ENCODE peak calls at places on chromosomes 16 and 17, in nine cellular contexts. P is uterus; M is CD8-positive, alpha-beta T cell; H is fibroblast of lung; F is Panc1; K is H9; S is gastrocnemius medialis; J is mammary epithelial cell; O is heart right ventricle. Z is an unnamed sample.
A peak's percentile ranks its signal among the peaks of the same experiment; 100 is the strongest.

GRCh38 chr17:68446626-68447041 is 10.7 kb downstream of the WIPI1 start:
- DNase-seq in K (no peak), O (no peak), M (no peak), F (no peak), S (no peak), P (no peak), J (no peak), H (no peak), Z (no peak)

GRCh38 chr17:32798938-32799337 is 78.0 kb downstream of the MYO1D start:
- DNase-seq in K (no peak), O (no peak), J (no peak), P (no peak), F (no peak), S (no peak), H (no peak), M (no peak), Z (no peak)

GRCh38 chr16:56422896-56423441 is 2.4 kb downstream of the AMFR start:
- DNase-seq in S (no peak), J (no peak), O (no peak), F (no peak), P (no peak), H (no peak), M (no peak), K (no peak), Z (no peak)

GRCh38 chr17:6052926-6053325 is 17.3 kb upstream of the WSCD1 start:
- DNase-seq in M (no peak), S (no peak), P (no peak), H (no peak), F (no peak), J (peak; percentile 69), K (no peak), O (no peak), Z (no peak)

GRCh38 chr17:36682804-36683203 is 81.4 kb downstream of the MRM1 start:
- DNase-seq in K (no peak), O (no peak), F (no peak), H (no peak), P (no peak), S (no peak), J (no peak), M (no peak), Z (no peak)

GRCh38 chr17:44769647-44770084 is 10.9 kb downstream of the ADAM11 start:
- DNase-seq in O (no peak), S (no peak), J (no peak), P (no peak), H (no peak), F (no peak), K (no peak), M (peak; percentile 16), Z (no peak)

GRCh38 chr17:63350364-63350763 is 95.7 kb downstream of the CYB561 start:
- DNase-seq in F (no peak), H (no peak), O (no peak), K (no peak), S (no peak), M (no peak), P (no peak), J (no peak), Z (no peak)

GRCh38 chr17:68310141-68310540 is 18.8 kb downstream of the ARSG start:
- DNase-seq in S (no peak), P (no peak), J (no peak), O (no peak), M (peak; percentile 48), H (peak; percentile 19), K (no peak), F (no peak), Z (no peak)

GRCh38 chr16:49557070-49557446 is 183.5 kb downstream of the C16orf78 start:
- DNase-seq in K (peak; percentile 74), F (no peak), H (no peak), J (no peak), O (no peak), S (no peak), P (no peak), M (no peak), Z (no peak)

GRCh38 chr17:21214015-21214776 is at the start of gene TMEM11:
- DNase-seq in J (peak; percentile 95), M (peak; percentile 94), F (peak; percentile 38), P (peak; percentile 93), H (peak; percentile 96), O (peak; percentile 95), K (peak; percentile 98), S (peak; percentile 95), Z (peak; percentile 89)

GRCh38 chr17:73633736-73634135 is 10.5 kb downstream of the SDK2 start:
- DNase-seq in F (no peak), K (no peak), H (no peak), M (no peak), J (no peak), O (no peak), P (no peak), S (no peak), Z (no peak)

GRCh38 chr16:730666-731509 is 4.0 kb downstream of the HAGHL start:
- DNase-seq in K (no peak), M (peak; percentile 12), J (no peak), S (no peak), H (no peak), F (no peak), P (no peak), O (no peak), Z (no peak)

GRCh38 chr16:30049871-30050270 is 15.7 kb upstream of the ALDOA start:
- DNase-seq in K (no peak), P (no peak), M (no peak), H (no peak), J (no peak), S (no peak), O (no peak), F (no peak), Z (no peak)

GRCh38 chr17:62684179-62684578 is 56.7 kb downstream of the MRC2 start:
- DNase-seq in P (no peak), M (no peak), H (no peak), K (no peak), F (no peak), S (no peak), J (no peak), O (no peak), Z (no peak)

GRCh38 chr17:33603794-33604193 is 310.7 kb upstream of the ASIC2 start:
- DNase-seq in H (no peak), O (no peak), P (no peak), F (no peak), J (no peak), S (no peak), M (no peak), K (no peak), Z (no peak)

GRCh38 chr17:27294689-27295630 is 1.0 kb downstream of the WSB1 start:
- DNase-seq in J (peak; percentile 83), O (peak; percentile 83), K (peak; percentile 48), S (peak; percentile 64), P (peak; percentile 81), H (peak; percentile 87), M (peak; percentile 57), F (peak; percentile 41), Z (peak; percentile 46)

GRCh38 chr16:12805091-12805490 is 1.4 kb upstream of the CPPED1 start:
- DNase-seq in J (no peak), O (no peak), F (no peak), P (no peak), K (no peak), H (no peak), S (no peak), M (no peak), Z (no peak)

GRCh38 chr16:14489460-14489859 is 140.6 kb downstream of the PARN start:
- DNase-seq in K (peak; percentile 51), P (no peak), M (no peak), O (no peak), J (no peak), H (no peak), S (no peak), F (no peak), Z (no peak)

GRCh38 chr17:2054262-2054739 is 602 bp upstream of the HIC1 start:
- DNase-seq in K (peak; percentile 71), H (peak; percentile 80), P (peak; percentile 74), O (no peak), F (no peak), J (peak; percentile 44), M (peak; percentile 49), S (no peak), Z (no peak)

GRCh38 chr17:13589658-13590057 is 12.1 kb downstream of the HS3ST3A1 start:
- DNase-seq in M (no peak), O (no peak), F (no peak), H (no peak), P (no peak), S (no peak), J (no peak), K (no peak), Z (no peak)

GRCh38 chr17:34644941-34645550 is 65.7 kb downstream of the TMEM132E start:
- DNase-seq in H (no peak), K (no peak), O (no peak), J (no peak), P (no peak), M (no peak), S (no peak), F (no peak), Z (no peak)

GRCh38 chr17:7580631-7581554 is 1.5 kb downstream of the CD68 start:
- DNase-seq in S (no peak), M (no peak), H (no peak), O (no peak), K (peak; percentile 42), P (no peak), F (no peak), J (peak; percentile 70), Z (peak; percentile 70)
- H3K4me1 ChIP-seq in S (peaks cover 73% of the 10 kb centered on the region), M (peaks cover 44% of the 10 kb centered on the region), H (peaks cover 38% of the 10 kb centered on the region), O (peaks cover 79% of the 10 kb centered on the region), K (no peaks in the 10 kb centered on the region), P (peaks cover 7% of the 10 kb centered on the region), F (peaks cover 64% of the 10 kb centered on the region), J (peaks cover 66% of the 10 kb centered on the region), Z (peaks cover 11% of the 10 kb centered on the region)

DNA sequence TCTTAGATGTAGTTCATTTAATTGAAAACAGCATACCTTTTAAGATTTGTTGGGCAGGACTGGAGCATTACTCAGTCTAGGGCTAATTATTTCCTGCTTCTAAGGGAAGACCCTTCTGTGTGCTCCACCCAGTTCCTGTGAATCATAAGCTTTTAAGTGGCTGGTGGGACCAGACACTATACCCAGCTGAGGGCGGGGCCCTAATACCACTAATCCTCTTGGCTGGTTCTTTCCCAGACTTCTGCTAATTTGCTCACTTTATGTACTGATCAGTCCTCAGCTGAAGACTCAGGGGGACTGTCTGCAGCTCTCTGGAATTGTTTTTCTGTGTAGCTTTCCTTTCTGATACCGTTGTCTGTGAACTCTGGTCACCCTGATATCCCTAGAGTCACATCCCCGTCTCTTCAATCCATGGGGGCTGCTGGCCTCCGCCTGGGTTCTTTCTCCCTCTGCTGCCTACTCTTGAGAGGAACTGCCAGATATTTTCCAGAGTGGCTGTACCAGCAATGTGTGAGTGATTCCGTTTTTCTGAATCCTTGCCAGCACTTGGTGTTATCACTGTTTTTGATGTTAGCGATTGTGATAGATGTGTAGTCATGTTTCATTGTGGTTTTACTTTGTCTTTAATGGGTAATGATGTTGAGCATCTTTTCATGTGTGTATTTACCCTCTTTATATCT is 35.1 kb downstream of the MFSD11 start:
- DNase-seq in S (no peak), K (no peak), P (peak; percentile 15), M (peak; percentile 75), F (no peak), H (peak; percentile 91), J (peak; percentile 80), O (no peak), Z (peak; percentile 89)
- TF ChIP-seq CTCF in S (no peak), K (no peak), P (no peak), M (no peak), F (no peak), H (no peak), J (no peak), O (no peak), Z (peak; percentile 50)

GRCh38 chr17:81314410-81315169 is 19.5 kb upstream of the SLC38A10 start:
- DNase-seq in H (no peak), S (no peak), M (peak; percentile 16), J (no peak), O (no peak), K (no peak), F (no peak), P (no peak), Z (no peak)
- H3K4me1 ChIP-seq in H (no peaks in the 10 kb centered on the region), S (peaks cover 7% of the 10 kb centered on the region), M (no peaks in the 10 kb centered on the region), J (peaks cover 8% of the 10 kb centered on the region), O (peaks cover 12% of the 10 kb centered on the region), K (peaks cover 5% of the 10 kb centered on the region), F (peaks cover 13% of the 10 kb centered on the region), P (peaks cover 9% of the 10 kb centered on the region), Z (peaks cover 6% of the 10 kb centered on the region)

GRCh38 chr17:10226930-10227695 is 28.7 kb upstream of the GAS7 start:
- DNase-seq in M (peak; percentile 47), K (peak; percentile 90), S (no peak), O (peak; percentile 38), H (no peak), J (no peak), P (peak; percentile 24), F (peak; percentile 25), Z (no peak)
- TF ChIP-seq CTCF in M (peak; percentile 72), K (peak; percentile 97), S (peak; percentile 38), O (peak; percentile 66), H (peak; percentile 58), J (peak; percentile 39), P (peak; percentile 47), F (peak; percentile 89), Z (peak; percentile 68)